ENCODE peak calls at places on chromosomes 4 and X, in nine cellular contexts. One of them, this sample, is unnamed.

GRCh38 chrX:9429767-9430166 is 35.1 kb upstream of the TBL1X start:
- DNase-seq in stimulated activated CD8-positive, alpha-beta memory T cell treated with anti-CD3 and anti-CD28 coated beads, Interleukin-7, amount 100 ng/mL, for 1 hour: no peak
- DNase-seq in HT1080: no peak
- DNase-seq in activated naive CD4-positive, alpha-beta T cell treated with anti-CD3 and anti-CD28 coated beads, Interleukin-2, amount 10 ng/mL, durations not matched to agents 7 days and 5 days: no peak
- DNase-seq in NCI-H510A treated with DMSO at 0.1 percent for 48 hours: peak; percentile 84
- DNase-seq in K562: no peak
- DNase-seq in astrocyte of the hippocampus: no peak
- DNase-seq in dermis blood vessel endothelial cell: no peak
- DNase-seq in nucleus accumbens: no peak
- DNase-seq in this sample: no peak

GRCh38 chr4:89158884-89159503 is 47.7 kb downstream of the TIGD2 start:
- DNase-seq in nucleus accumbens: no peak
- DNase-seq in HT1080: peak; percentile 67
- DNase-seq in NCI-H510A treated with DMSO at 0.1 percent for 48 hours: peak; percentile 74
- DNase-seq in astrocyte of the hippocampus: peak; percentile 65
- DNase-seq in K562: peak; percentile 25
- DNase-seq in stimulated activated CD8-positive, alpha-beta memory T cell treated with anti-CD3 and anti-CD28 coated beads, Interleukin-7, amount 100 ng/mL, for 1 hour: no peak
- DNase-seq in dermis blood vessel endothelial cell: peak; percentile 62
- DNase-seq in activated naive CD4-positive, alpha-beta T cell treated with anti-CD3 and anti-CD28 coated beads, Interleukin-2, amount 10 ng/mL, durations not matched to agents 7 days and 5 days: no peak
- DNase-seq in this sample: peak; percentile 4

GRCh38 chr4:127781303-127782024 is 658 bp upstream of the HSPA4L start:
- DNase-seq in HT1080: no peak
- DNase-seq in stimulated activated CD8-positive, alpha-beta memory T cell treated with anti-CD3 and anti-CD28 coated beads, Interleukin-7, amount 100 ng/mL, for 1 hour: no peak
- DNase-seq in NCI-H510A treated with DMSO at 0.1 percent for 48 hours: no peak
- DNase-seq in K562: no peak
- DNase-seq in dermis blood vessel endothelial cell: peak; percentile 71
- DNase-seq in activated naive CD4-positive, alpha-beta T cell treated with anti-CD3 and anti-CD28 coated beads, Interleukin-2, amount 10 ng/mL, durations not matched to agents 7 days and 5 days: no peak
- DNase-seq in astrocyte of the hippocampus: peak; percentile 74
- DNase-seq in nucleus accumbens: no peak
- DNase-seq in this sample: peak; percentile 12

GRCh38 chr4:102180080-102180479 is 165.2 kb downstream of the SLC39A8 start:
- DNase-seq in dermis blood vessel endothelial cell: no peak
- DNase-seq in astrocyte of the hippocampus: no peak
- DNase-seq in HT1080: no peak
- DNase-seq in NCI-H510A treated with DMSO at 0.1 percent for 48 hours: no peak
- DNase-seq in activated naive CD4-positive, alpha-beta T cell treated with anti-CD3 and anti-CD28 coated beads, Interleukin-2, amount 10 ng/mL, durations not matched to agents 7 days and 5 days: no peak
- DNase-seq in stimulated activated CD8-positive, alpha-beta memory T cell treated with anti-CD3 and anti-CD28 coated beads, Interleukin-7, amount 100 ng/mL, for 1 hour: no peak
- DNase-seq in K562: no peak
- DNase-seq in nucleus accumbens: no peak
- DNase-seq in this sample: no peak

GRCh38 chr4:47674173-47674572 is 163.7 kb downstream of the CORIN start:
- DNase-seq in HT1080: no peak
- DNase-seq in dermis blood vessel endothelial cell: no peak
- DNase-seq in K562: no peak
- DNase-seq in astrocyte of the hippocampus: peak; percentile 10
- DNase-seq in stimulated activated CD8-positive, alpha-beta memory T cell treated with anti-CD3 and anti-CD28 coated beads, Interleukin-7, amount 100 ng/mL, for 1 hour: no peak
- DNase-seq in nucleus accumbens: no peak
- DNase-seq in NCI-H510A treated with DMSO at 0.1 percent for 48 hours: no peak
- DNase-seq in activated naive CD4-positive, alpha-beta T cell treated with anti-CD3 and anti-CD28 coated beads, Interleukin-2, amount 10 ng/mL, durations not matched to agents 7 days and 5 days: no peak
- DNase-seq in this sample: no peak

GRCh38 chr4:109703664-109704351 is 563 bp upstream of the CASP6 start:
- DNase-seq in NCI-H510A treated with DMSO at 0.1 percent for 48 hours: peak; percentile 19
- DNase-seq in K562: no peak
- DNase-seq in stimulated activated CD8-positive, alpha-beta memory T cell treated with anti-CD3 and anti-CD28 coated beads, Interleukin-7, amount 100 ng/mL, for 1 hour: no peak
- DNase-seq in activated naive CD4-positive, alpha-beta T cell treated with anti-CD3 and anti-CD28 coated beads, Interleukin-2, amount 10 ng/mL, durations not matched to agents 7 days and 5 days: no peak
- DNase-seq in astrocyte of the hippocampus: peak; percentile 21
- DNase-seq in dermis blood vessel endothelial cell: peak; percentile 47
- DNase-seq in HT1080: no peak
- DNase-seq in nucleus accumbens: no peak
- DNase-seq in this sample: no peak

GRCh38 chr4:89712141-89712540 is 124.8 kb downstream of the SNCA start:
- DNase-seq in HT1080: no peak
- DNase-seq in K562: no peak
- DNase-seq in astrocyte of the hippocampus: peak; percentile 5
- DNase-seq in stimulated activated CD8-positive, alpha-beta memory T cell treated with anti-CD3 and anti-CD28 coated beads, Interleukin-7, amount 100 ng/mL, for 1 hour: no peak
- DNase-seq in dermis blood vessel endothelial cell: peak; percentile 29
- DNase-seq in nucleus accumbens: no peak
- DNase-seq in NCI-H510A treated with DMSO at 0.1 percent for 48 hours: no peak
- DNase-seq in activated naive CD4-positive, alpha-beta T cell treated with anti-CD3 and anti-CD28 coated beads, Interleukin-2, amount 10 ng/mL, durations not matched to agents 7 days and 5 days: no peak
- DNase-seq in this sample: no peak

GRCh38 chrX:64265265-64265664 is 34.9 kb upstream of the ASB12 start:
- DNase-seq in dermis blood vessel endothelial cell: no peak
- DNase-seq in HT1080: no peak
- DNase-seq in stimulated activated CD8-positive, alpha-beta memory T cell treated with anti-CD3 and anti-CD28 coated beads, Interleukin-7, amount 100 ng/mL, for 1 hour: no peak
- DNase-seq in astrocyte of the hippocampus: no peak
- DNase-seq in NCI-H510A treated with DMSO at 0.1 percent for 48 hours: no peak
- DNase-seq in K562: no peak
- DNase-seq in activated naive CD4-positive, alpha-beta T cell treated with anti-CD3 and anti-CD28 coated beads, Interleukin-2, amount 10 ng/mL, durations not matched to agents 7 days and 5 days: no peak
- DNase-seq in nucleus accumbens: no peak
- DNase-seq in this sample: no peak

GRCh38 chrX:41933546-41933945 is 10.2 kb upstream of the CASK start:
- DNase-seq in stimulated activated CD8-positive, alpha-beta memory T cell treated with anti-CD3 and anti-CD28 coated beads, Interleukin-7, amount 100 ng/mL, for 1 hour: no peak
- DNase-seq in nucleus accumbens: no peak
- DNase-seq in K562: no peak
- DNase-seq in astrocyte of the hippocampus: no peak
- DNase-seq in HT1080: no peak
- DNase-seq in activated naive CD4-positive, alpha-beta T cell treated with anti-CD3 and anti-CD28 coated beads, Interleukin-2, amount 10 ng/mL, durations not matched to agents 7 days and 5 days: no peak
- DNase-seq in dermis blood vessel endothelial cell: no peak
- DNase-seq in NCI-H510A treated with DMSO at 0.1 percent for 48 hours: no peak
- DNase-seq in this sample: no peak

GRCh38 chr4:151462554-151462953 is 53.6 kb downstream of the FHIP1A start:
- DNase-seq in NCI-H510A treated with DMSO at 0.1 percent for 48 hours: peak; percentile 3
- DNase-seq in stimulated activated CD8-positive, alpha-beta memory T cell treated with anti-CD3 and anti-CD28 coated beads, Interleukin-7, amount 100 ng/mL, for 1 hour: no peak
- DNase-seq in dermis blood vessel endothelial cell: no peak
- DNase-seq in HT1080: no peak
- DNase-seq in K562: no peak
- DNase-seq in astrocyte of the hippocampus: no peak
- DNase-seq in activated naive CD4-positive, alpha-beta T cell treated with anti-CD3 and anti-CD28 coated beads, Interleukin-2, amount 10 ng/mL, durations not matched to agents 7 days and 5 days: no peak
- DNase-seq in nucleus accumbens: no peak
- DNase-seq in this sample: no peak

GRCh38 chr4:139872274-139872673 is 206.7 kb downstream of the MGST2 start:
- DNase-seq in NCI-H510A treated with DMSO at 0.1 percent for 48 hours: no peak
- DNase-seq in HT1080: peak; percentile 99
- DNase-seq in activated naive CD4-positive, alpha-beta T cell treated with anti-CD3 and anti-CD28 coated beads, Interleukin-2, amount 10 ng/mL, durations not matched to agents 7 days and 5 days: no peak
- DNase-seq in astrocyte of the hippocampus: peak; percentile 79
- DNase-seq in nucleus accumbens: no peak
- DNase-seq in dermis blood vessel endothelial cell: peak; percentile 94
- DNase-seq in K562: no peak
- DNase-seq in stimulated activated CD8-positive, alpha-beta memory T cell treated with anti-CD3 and anti-CD28 coated beads, Interleukin-7, amount 100 ng/mL, for 1 hour: no peak
- DNase-seq in this sample: no peak

GRCh38 chr4:130359537-130359936 is 1263.6 kb downstream of the C4orf33 start:
- DNase-seq in activated naive CD4-positive, alpha-beta T cell treated with anti-CD3 and anti-CD28 coated beads, Interleukin-2, amount 10 ng/mL, durations not matched to agents 7 days and 5 days: no peak
- DNase-seq in nucleus accumbens: no peak
- DNase-seq in NCI-H510A treated with DMSO at 0.1 percent for 48 hours: no peak
- DNase-seq in stimulated activated CD8-positive, alpha-beta memory T cell treated with anti-CD3 and anti-CD28 coated beads, Interleukin-7, amount 100 ng/mL, for 1 hour: no peak
- DNase-seq in HT1080: peak; percentile 17
- DNase-seq in K562: no peak
- DNase-seq in dermis blood vessel endothelial cell: peak; percentile 39
- DNase-seq in astrocyte of the hippocampus: peak; percentile 38
- DNase-seq in this sample: no peak

GRCh38 chr4:3530051-3530450 is 2.2 kb downstream of the LRPAP1 start:
- DNase-seq in HT1080: no peak
- DNase-seq in stimulated activated CD8-positive, alpha-beta memory T cell treated with anti-CD3 and anti-CD28 coated beads, Interleukin-7, amount 100 ng/mL, for 1 hour: no peak
- DNase-seq in NCI-H510A treated with DMSO at 0.1 percent for 48 hours: no peak
- DNase-seq in K562: no peak
- DNase-seq in astrocyte of the hippocampus: no peak
- DNase-seq in activated naive CD4-positive, alpha-beta T cell treated with anti-CD3 and anti-CD28 coated beads, Interleukin-2, amount 10 ng/mL, durations not matched to agents 7 days and 5 days: no peak
- DNase-seq in dermis blood vessel endothelial cell: no peak
- DNase-seq in nucleus accumbens: no peak
- DNase-seq in this sample: no peak

GRCh38 chr4:78864405-78865024 is 74.7 kb downstream of the PAQR3 start:
- DNase-seq in stimulated activated CD8-positive, alpha-beta memory T cell treated with anti-CD3 and anti-CD28 coated beads, Interleukin-7, amount 100 ng/mL, for 1 hour: no peak
- DNase-seq in nucleus accumbens: no peak
- DNase-seq in activated naive CD4-positive, alpha-beta T cell treated with anti-CD3 and anti-CD28 coated beads, Interleukin-2, amount 10 ng/mL, durations not matched to agents 7 days and 5 days: no peak
- DNase-seq in HT1080: peak; percentile 73
- DNase-seq in K562: peak; percentile 45
- DNase-seq in NCI-H510A treated with DMSO at 0.1 percent for 48 hours: peak; percentile 89
- DNase-seq in astrocyte of the hippocampus: peak; percentile 85
- DNase-seq in dermis blood vessel endothelial cell: peak; percentile 91
- DNase-seq in this sample: peak; percentile 52

GRCh38 chr4:184310881-184311709 is 93.4 kb upstream of the ENPP6 start:
- DNase-seq in nucleus accumbens: no peak
- DNase-seq in NCI-H510A treated with DMSO at 0.1 percent for 48 hours: no peak
- DNase-seq in K562: no peak
- DNase-seq in stimulated activated CD8-positive, alpha-beta memory T cell treated with anti-CD3 and anti-CD28 coated beads, Interleukin-7, amount 100 ng/mL, for 1 hour: no peak
- DNase-seq in dermis blood vessel endothelial cell: no peak
- DNase-seq in activated naive CD4-positive, alpha-beta T cell treated with anti-CD3 and anti-CD28 coated beads, Interleukin-2, amount 10 ng/mL, durations not matched to agents 7 days and 5 days: no peak
- DNase-seq in HT1080: no peak
- DNase-seq in astrocyte of the hippocampus: no peak
- DNase-seq in this sample: no peak

GRCh38 chr4:66000500-66001117 is 330.3 kb upstream of the EPHA5 start:
- DNase-seq in stimulated activated CD8-positive, alpha-beta memory T cell treated with anti-CD3 and anti-CD28 coated beads, Interleukin-7, amount 100 ng/mL, for 1 hour: no peak
- DNase-seq in K562: no peak
- DNase-seq in astrocyte of the hippocampus: no peak
- DNase-seq in nucleus accumbens: no peak
- DNase-seq in NCI-H510A treated with DMSO at 0.1 percent for 48 hours: peak; percentile 56
- DNase-seq in HT1080: no peak
- DNase-seq in dermis blood vessel endothelial cell: no peak
- DNase-seq in activated naive CD4-positive, alpha-beta T cell treated with anti-CD3 and anti-CD28 coated beads, Interleukin-2, amount 10 ng/mL, durations not matched to agents 7 days and 5 days: no peak
- DNase-seq in this sample: no peak

GRCh38 chr4:69095301-69095731 is 958 bp upstream of the UGT2B7 start:
- DNase-seq in activated naive CD4-positive, alpha-beta T cell treated with anti-CD3 and anti-CD28 coated beads, Interleukin-2, amount 10 ng/mL, durations not matched to agents 7 days and 5 days: no peak
- DNase-seq in astrocyte of the hippocampus: peak; percentile 56
- DNase-seq in NCI-H510A treated with DMSO at 0.1 percent for 48 hours: no peak
- DNase-seq in nucleus accumbens: no peak
- DNase-seq in dermis blood vessel endothelial cell: no peak
- DNase-seq in HT1080: peak; percentile 80
- DNase-seq in stimulated activated CD8-positive, alpha-beta memory T cell treated with anti-CD3 and anti-CD28 coated beads, Interleukin-7, amount 100 ng/mL, for 1 hour: no peak
- DNase-seq in K562: no peak
- DNase-seq in this sample: no peak

GRCh38 chrX:119687661-119688413 is 5.1 kb downstream of the SEPTIN6 start:
- DNase-seq in astrocyte of the hippocampus: peak; percentile 35
- DNase-seq in activated naive CD4-positive, alpha-beta T cell treated with anti-CD3 and anti-CD28 coated beads, Interleukin-2, amount 10 ng/mL, durations not matched to agents 7 days and 5 days: peak; percentile 30
- DNase-seq in dermis blood vessel endothelial cell: no peak
- DNase-seq in NCI-H510A treated with DMSO at 0.1 percent for 48 hours: no peak
- DNase-seq in nucleus accumbens: no peak
- DNase-seq in K562: no peak
- DNase-seq in HT1080: no peak
- DNase-seq in stimulated activated CD8-positive, alpha-beta memory T cell treated with anti-CD3 and anti-CD28 coated beads, Interleukin-7, amount 100 ng/mL, for 1 hour: no peak
- DNase-seq in this sample: no peak

GRCh38 chr4:153257151-153257620 is 52.9 kb downstream of the TRIM2 start:
- DNase-seq in HT1080: peak; percentile 17
- DNase-seq in NCI-H510A treated with DMSO at 0.1 percent for 48 hours: peak; percentile 57
- DNase-seq in activated naive CD4-positive, alpha-beta T cell treated with anti-CD3 and anti-CD28 coated beads, Interleukin-2, amount 10 ng/mL, durations not matched to agents 7 days and 5 days: peak; percentile 26
- DNase-seq in dermis blood vessel endothelial cell: peak; percentile 29
- DNase-seq in stimulated activated CD8-positive, alpha-beta memory T cell treated with anti-CD3 and anti-CD28 coated beads, Interleukin-7, amount 100 ng/mL, for 1 hour: no peak
- DNase-seq in K562: no peak
- DNase-seq in nucleus accumbens: peak; percentile 43
- DNase-seq in astrocyte of the hippocampus: peak; percentile 88
- DNase-seq in this sample: peak; percentile 69

GRCh38 chr4:1297456-1298325 is 8.0 kb downstream of the MAEA start:
- DNase-seq in activated naive CD4-positive, alpha-beta T cell treated with anti-CD3 and anti-CD28 coated beads, Interleukin-2, amount 10 ng/mL, durations not matched to agents 7 days and 5 days: no peak
- DNase-seq in dermis blood vessel endothelial cell: no peak
- DNase-seq in stimulated activated CD8-positive, alpha-beta memory T cell treated with anti-CD3 and anti-CD28 coated beads, Interleukin-7, amount 100 ng/mL, for 1 hour: no peak
- DNase-seq in nucleus accumbens: no peak
- DNase-seq in astrocyte of the hippocampus: no peak
- DNase-seq in K562: no peak
- DNase-seq in HT1080: no peak
- DNase-seq in NCI-H510A treated with DMSO at 0.1 percent for 48 hours: no peak
- DNase-seq in this sample: no peak

GRCh38 chr4:115537387-115537786 is 424.0 kb upstream of the NDST4 start:
- DNase-seq in HT1080: peak; percentile 18
- DNase-seq in nucleus accumbens: no peak
- DNase-seq in K562: no peak
- DNase-seq in activated naive CD4-positive, alpha-beta T cell treated with anti-CD3 and anti-CD28 coated beads, Interleukin-2, amount 10 ng/mL, durations not matched to agents 7 days and 5 days: no peak
- DNase-seq in stimulated activated CD8-positive, alpha-beta memory T cell treated with anti-CD3 and anti-CD28 coated beads, Interleukin-7, amount 100 ng/mL, for 1 hour: no peak
- DNase-seq in dermis blood vessel endothelial cell: no peak
- DNase-seq in NCI-H510A treated with DMSO at 0.1 percent for 48 hours: no peak
- DNase-seq in astrocyte of the hippocampus: no peak
- DNase-seq in this sample: no peak

GRCh38 chrX:132876509-132876837 is 82.0 kb downstream of the HS6ST2 start:
- DNase-seq in nucleus accumbens: no peak
- DNase-seq in NCI-H510A treated with DMSO at 0.1 percent for 48 hours: no peak
- DNase-seq in HT1080: no peak
- DNase-seq in astrocyte of the hippocampus: peak; percentile 34
- DNase-seq in stimulated activated CD8-positive, alpha-beta memory T cell treated with anti-CD3 and anti-CD28 coated beads, Interleukin-7, amount 100 ng/mL, for 1 hour: no peak
- DNase-seq in activated naive CD4-positive, alpha-beta T cell treated with anti-CD3 and anti-CD28 coated beads, Interleukin-2, amount 10 ng/mL, durations not matched to agents 7 days and 5 days: no peak
- DNase-seq in dermis blood vessel endothelial cell: no peak
- DNase-seq in K562: no peak
- DNase-seq in this sample: no peak

GRCh38 chr4:56728512-56728911 is 47.4 kb upstream of the HOPX start:
- DNase-seq in astrocyte of the hippocampus: peak; percentile 71
- DNase-seq in K562: no peak
- DNase-seq in dermis blood vessel endothelial cell: peak; percentile 43
- DNase-seq in HT1080: peak; percentile 67
- DNase-seq in nucleus accumbens: no peak
- DNase-seq in NCI-H510A treated with DMSO at 0.1 percent for 48 hours: peak; percentile 90
- DNase-seq in activated naive CD4-positive, alpha-beta T cell treated with anti-CD3 and anti-CD28 coated beads, Interleukin-2, amount 10 ng/mL, durations not matched to agents 7 days and 5 days: no peak
- DNase-seq in stimulated activated CD8-positive, alpha-beta memory T cell treated with anti-CD3 and anti-CD28 coated beads, Interleukin-7, amount 100 ng/mL, for 1 hour: no peak
- DNase-seq in this sample: no peak

GRCh38 chr4:158411180-158411721 is 110.4 kb upstream of the RXFP1 start:
- DNase-seq in nucleus accumbens: no peak
- DNase-seq in activated naive CD4-positive, alpha-beta T cell treated with anti-CD3 and anti-CD28 coated beads, Interleukin-2, amount 10 ng/mL, durations not matched to agents 7 days and 5 days: no peak
- DNase-seq in astrocyte of the hippocampus: peak; percentile 6
- DNase-seq in NCI-H510A treated with DMSO at 0.1 percent for 48 hours: no peak
- DNase-seq in dermis blood vessel endothelial cell: no peak
- DNase-seq in HT1080: no peak
- DNase-seq in stimulated activated CD8-positive, alpha-beta memory T cell treated with anti-CD3 and anti-CD28 coated beads, Interleukin-7, amount 100 ng/mL, for 1 hour: no peak
- DNase-seq in K562: no peak
- DNase-seq in this sample: no peak

GRCh38 chrX:24424948-24425347 is 40.1 kb upstream of the PDK3 start:
- DNase-seq in NCI-H510A treated with DMSO at 0.1 percent for 48 hours: no peak
- DNase-seq in dermis blood vessel endothelial cell: peak; percentile 10
- DNase-seq in HT1080: no peak
- DNase-seq in K562: no peak
- DNase-seq in activated naive CD4-positive, alpha-beta T cell treated with anti-CD3 and anti-CD28 coated beads, Interleukin-2, amount 10 ng/mL, durations not matched to agents 7 days and 5 days: no peak
- DNase-seq in nucleus accumbens: no peak
- DNase-seq in astrocyte of the hippocampus: peak; percentile 42
- DNase-seq in stimulated activated CD8-positive, alpha-beta memory T cell treated with anti-CD3 and anti-CD28 coated beads, Interleukin-7, amount 100 ng/mL, for 1 hour: no peak
- DNase-seq in this sample: no peak

GRCh38 chrX:13911581-13911980 is 94.7 kb upstream of the GPM6B start:
- DNase-seq in NCI-H510A treated with DMSO at 0.1 percent for 48 hours: no peak
- DNase-seq in dermis blood vessel endothelial cell: no peak
- DNase-seq in nucleus accumbens: no peak
- DNase-seq in stimulated activated CD8-positive, alpha-beta memory T cell treated with anti-CD3 and anti-CD28 coated beads, Interleukin-7, amount 100 ng/mL, for 1 hour: no peak
- DNase-seq in K562: no peak
- DNase-seq in HT1080: peak; percentile 0
- DNase-seq in activated naive CD4-positive, alpha-beta T cell treated with anti-CD3 and anti-CD28 coated beads, Interleukin-2, amount 10 ng/mL, durations not matched to agents 7 days and 5 days: no peak
- DNase-seq in astrocyte of the hippocampus: peak; percentile 55
- DNase-seq in this sample: no peak

GRCh38 chrX:148956352-148956751 is 455.9 kb downstream of the AFF2 start:
- DNase-seq in stimulated activated CD8-positive, alpha-beta memory T cell treated with anti-CD3 and anti-CD28 coated beads, Interleukin-7, amount 100 ng/mL, for 1 hour: no peak
- DNase-seq in HT1080: no peak
- DNase-seq in K562: no peak
- DNase-seq in activated naive CD4-positive, alpha-beta T cell treated with anti-CD3 and anti-CD28 coated beads, Interleukin-2, amount 10 ng/mL, durations not matched to agents 7 days and 5 days: no peak
- DNase-seq in nucleus accumbens: no peak
- DNase-seq in dermis blood vessel endothelial cell: no peak
- DNase-seq in NCI-H510A treated with DMSO at 0.1 percent for 48 hours: no peak
- DNase-seq in astrocyte of the hippocampus: no peak
- DNase-seq in this sample: no peak

GRCh38 chr4:151238477-151238876 is 38.5 kb upstream of the PRSS48 start:
- DNase-seq in HT1080: peak; percentile 9
- DNase-seq in nucleus accumbens: no peak
- DNase-seq in activated naive CD4-positive, alpha-beta T cell treated with anti-CD3 and anti-CD28 coated beads, Interleukin-2, amount 10 ng/mL, durations not matched to agents 7 days and 5 days: no peak
- DNase-seq in NCI-H510A treated with DMSO at 0.1 percent for 48 hours: no peak
- DNase-seq in dermis blood vessel endothelial cell: peak; percentile 57
- DNase-seq in K562: no peak
- DNase-seq in astrocyte of the hippocampus: peak; percentile 16
- DNase-seq in stimulated activated CD8-positive, alpha-beta memory T cell treated with anti-CD3 and anti-CD28 coated beads, Interleukin-7, amount 100 ng/mL, for 1 hour: no peak
- DNase-seq in this sample: no peak

GRCh38 chr4:37802068-37802666 is 24.3 kb upstream of the PGM2 start:
- DNase-seq in stimulated activated CD8-positive, alpha-beta memory T cell treated with anti-CD3 and anti-CD28 coated beads, Interleukin-7, amount 100 ng/mL, for 1 hour: no peak
- DNase-seq in activated naive CD4-positive, alpha-beta T cell treated with anti-CD3 and anti-CD28 coated beads, Interleukin-2, amount 10 ng/mL, durations not matched to agents 7 days and 5 days: no peak
- DNase-seq in nucleus accumbens: peak; percentile 26
- DNase-seq in dermis blood vessel endothelial cell: peak; percentile 72
- DNase-seq in HT1080: peak; percentile 89
- DNase-seq in K562: peak; percentile 11
- DNase-seq in astrocyte of the hippocampus: peak; percentile 82
- DNase-seq in NCI-H510A treated with DMSO at 0.1 percent for 48 hours: peak; percentile 57
- DNase-seq in this sample: peak; percentile 15

GRCh38 chr4:5881340-5881739 is 11.5 kb downstream of the CRMP1 start:
- DNase-seq in astrocyte of the hippocampus: peak; percentile 45
- DNase-seq in stimulated activated CD8-positive, alpha-beta memory T cell treated with anti-CD3 and anti-CD28 coated beads, Interleukin-7, amount 100 ng/mL, for 1 hour: no peak
- DNase-seq in dermis blood vessel endothelial cell: peak; percentile 10
- DNase-seq in activated naive CD4-positive, alpha-beta T cell treated with anti-CD3 and anti-CD28 coated beads, Interleukin-2, amount 10 ng/mL, durations not matched to agents 7 days and 5 days: no peak
- DNase-seq in K562: no peak
- DNase-seq in HT1080: no peak
- DNase-seq in NCI-H510A treated with DMSO at 0.1 percent for 48 hours: no peak
- DNase-seq in nucleus accumbens: no peak
- DNase-seq in this sample: no peak

GRCh38 chr4:41477200-41477910 is 60.6 kb upstream of the LIMCH1 start:
- DNase-seq in NCI-H510A treated with DMSO at 0.1 percent for 48 hours: no peak
- DNase-seq in K562: no peak
- DNase-seq in nucleus accumbens: no peak
- DNase-seq in activated naive CD4-positive, alpha-beta T cell treated with anti-CD3 and anti-CD28 coated beads, Interleukin-2, amount 10 ng/mL, durations not matched to agents 7 days and 5 days: no peak
- DNase-seq in stimulated activated CD8-positive, alpha-beta memory T cell treated with anti-CD3 and anti-CD28 coated beads, Interleukin-7, amount 100 ng/mL, for 1 hour: no peak
- DNase-seq in HT1080: peak; percentile 70
- DNase-seq in astrocyte of the hippocampus: no peak
- DNase-seq in dermis blood vessel endothelial cell: no peak
- DNase-seq in this sample: no peak